ENCODE peak calls at places on chromosomes 3 and 15, in nine cellular contexts. F is germinal center; B is activated T-cell treated with anti-CD3 and anti-CD28 coated beads for 48 hours; A is left lobe of liver; Y is PC-9; G is AG20443; V is stimulated activated CD8-positive, alpha-beta memory T cell treated with anti-CD3 and anti-CD28 coated beads, Interleukin-12 subunit alpha, Interleukin-12 subunit beta, amount 100 ng/mL, for 1 hour; O is NCI-H774; J is Caki2. M is an unnamed sample.

GRCh38 chr3:181725830-181726229 is 14.1 kb downstream of the SOX2 start:
- DNase-seq in F (no peak), B (no peak), A (no peak), Y (no peak), G (no peak), V (no peak), O (no peak), J (no peak), M (no peak)

GRCh38 chr3:10602769-10603768 is 97.7 kb upstream of the ATP2B2 start:
- DNase-seq in F (no peak), B (peak), A (no peak), Y (no peak), G (no peak), V (peak), O (no peak), J (no peak), M (no peak)

GRCh38 chr3:10432156-10432845 is 73.1 kb downstream of the ATP2B2 start:
- DNase-seq in F (no peak), B (no peak), A (no peak), Y (no peak), G (no peak), V (no peak), O (no peak), J (no peak), M (no peak)

GRCh38 chr3:136171097-136171542 is 25.0 kb downstream of the MSL2 start:
- DNase-seq in F (no peak), B (no peak), A (no peak), Y (no peak), G (no peak), V (no peak), O (no peak), J (peak), M (no peak)

GRCh38 chr3:125166581-125166980 is 46.0 kb downstream of the SLC12A8 start:
- DNase-seq in F (no peak), B (no peak), A (no peak), Y (no peak), G (no peak), V (no peak), O (no peak), J (no peak), M (no peak)

GRCh38 chr3:58116161-58116955 is 94.4 kb downstream of the DNASE1L3 start:
- DNase-seq in F (peak), B (peak), A (no peak), Y (no peak), G (no peak), V (peak), O (no peak), J (no peak), M (no peak)

GRCh38 chr3:159245871-159246270 is 444.0 kb downstream of the MFSD1 start:
- DNase-seq in F (no peak), B (no peak), A (no peak), Y (no peak), G (no peak), V (no peak), O (no peak), J (no peak), M (no peak)

GRCh38 chr3:25047058-25047457 is 381.0 kb upstream of the RARB start:
- DNase-seq in F (no peak), B (no peak), A (no peak), Y (no peak), G (no peak), V (no peak), O (peak), J (no peak), M (no peak)

GRCh38 chr3:139037478-139037877 is 7.2 kb downstream of the PRR23C start:
- DNase-seq in F (no peak), B (no peak), A (no peak), Y (no peak), G (no peak), V (no peak), O (no peak), J (no peak), M (no peak)

GRCh38 chr15:54941417-54941816 is 255.3 kb downstream of the RSL24D1 start:
- DNase-seq in F (no peak), B (no peak), A (no peak), Y (no peak), G (no peak), V (no peak), O (no peak), J (no peak), M (no peak)

GRCh38 chr3:114418724-114419543 is 125.1 kb downstream of the TIGIT start:
- DNase-seq in F (peak), B (no peak), A (no peak), Y (peak), G (peak), V (no peak), O (peak), J (peak), M (no peak)

GRCh38 chr15:47616876-47617275 is 100.4 kb upstream of the SEMA6D start:
- DNase-seq in F (no peak), B (no peak), A (no peak), Y (no peak), G (no peak), V (no peak), O (no peak), J (no peak), M (no peak)

GRCh38 chr3:195274259-195274966 is 3.5 kb upstream of the XXYLT1 start:
- DNase-seq in F (no peak), B (no peak), A (no peak), Y (peak), G (no peak), V (no peak), O (no peak), J (no peak), M (no peak)

GRCh38 chr3:78736863-78737262 is 1030.9 kb downstream of the ROBO1 start:
- DNase-seq in F (no peak), B (no peak), A (no peak), Y (peak), G (no peak), V (no peak), O (no peak), J (no peak), M (no peak)

GRCh38 chr3:54862526-54862925 is 65.3 kb downstream of the LRTM1 start:
- DNase-seq in F (no peak), B (no peak), A (no peak), Y (no peak), G (peak), V (no peak), O (no peak), J (no peak), M (no peak)

GRCh38 chr3:64740232-64740631 is 52.4 kb upstream of the ADAMTS9 start:
- DNase-seq in F (no peak), B (no peak), A (no peak), Y (no peak), G (peak), V (no peak), O (no peak), J (no peak), M (no peak)

GRCh38 chr3:132405188-132405587 is 12.1 kb upstream of the DNAJC13 start:
- DNase-seq in F (no peak), B (no peak), A (no peak), Y (no peak), G (peak), V (no peak), O (no peak), J (no peak), M (no peak)

GRCh38 chr15:90400759-90401314 is 12.8 kb downstream of the IQGAP1 start:
- DNase-seq in F (peak), B (peak), A (no peak), Y (peak), G (peak), V (peak), O (peak), J (peak), M (peak)

GRCh38 chr3:58005662-58006061 is 2.6 kb upstream of the FLNB start:
- DNase-seq in F (no peak), B (no peak), A (no peak), Y (peak), G (peak), V (no peak), O (no peak), J (peak), M (peak)

GRCh38 chr3:14577897-14578296 is 37.8 kb upstream of the GRIP2 start:
- DNase-seq in F (no peak), B (no peak), A (no peak), Y (no peak), G (no peak), V (no peak), O (no peak), J (no peak), M (no peak)

M was measured in MG63.